ENCODE peak calls at places on chromosomes 5 and 9, in eight cellular contexts. U is tibial artery; G is endothelial cell; B is activated T-cell treated with anti-CD3 and anti-CD28 coated beads for 1 hour; A is stimulated activated CD4-positive, alpha-beta T cell treated with anti-CD3 and anti-CD28 coated beads, Interleukin-2, amount 100 ng/mL, for 48 hours; M is stimulated activated naive CD8-positive, alpha-beta T cell treated with anti-CD3 and anti-CD28 coated beads, Interleukin-15, amount 100 ng/mL, for 72 hours; Y is NCI-H1105; S is HFF-Myc. L is an unnamed sample.

GRCh38 chr5:44443172-44443571 is 54.0 kb upstream of the FGF10 start:
- DNase-seq in U (no peak), G (no peak), S (no peak), Y (no peak), B (no peak), M (no peak), A (no peak), L (no peak)

GRCh38 chr9:134210511-134210907 is 46.1 kb upstream of the RNU6ATAC start:
- DNase-seq in B (no peak), Y (no peak), M (no peak), A (no peak), S (no peak), U (no peak), G (no peak), L (no peak)

GRCh38 chr5:156326718-156327259 is at the start of gene SGCD:
- DNase-seq in A (no peak), S (peak; percentile 88), M (no peak), U (peak; percentile 87), B (no peak), Y (no peak), G (peak; percentile 4), L (peak; percentile 30)

GRCh38 chr9:75483636-75484035 is 395.3 kb downstream of the OSTF1 start:
- DNase-seq in A (no peak), M (no peak), S (no peak), G (no peak), Y (peak; percentile 22), B (no peak), U (no peak), L (no peak)

GRCh38 chr9:135504262-135505229 is 4.1 kb downstream of the MRPS2 start:
- DNase-seq in U (peak; percentile 69), B (peak; percentile 47), S (no peak), A (peak; percentile 56), Y (no peak), G (peak; percentile 72), M (peak; percentile 54), L (peak; percentile 54)

GRCh38 chr9:2150338-2150737 is 135.2 kb downstream of the SMARCA2 start:
- DNase-seq in S (no peak), A (no peak), G (no peak), M (no peak), B (no peak), U (no peak), Y (no peak), L (no peak)

GRCh38 chr5:169416583-169417196 is 115.8 kb upstream of the SLIT3 start:
- DNase-seq in G (no peak), A (no peak), B (no peak), S (peak; percentile 17), U (peak; percentile 90), M (no peak), Y (peak; percentile 0), L (peak; percentile 23)

GRCh38 chr9:129863059-129863690 is 27.9 kb downstream of the USP20 start:
- DNase-seq in G (no peak), S (no peak), B (peak; percentile 47), U (no peak), A (peak; percentile 53), Y (no peak), M (peak; percentile 87), L (no peak)

GRCh38 chr9:96514108-96514824 is 64.3 kb downstream of the HABP4 start:
- DNase-seq in G (no peak), U (no peak), B (no peak), Y (no peak), M (no peak), S (no peak), A (no peak), L (no peak)

GRCh38 chr5:78605611-78606010 is 43.0 kb downstream of the LHFPL2 start:
- DNase-seq in A (no peak), U (no peak), S (no peak), B (no peak), G (no peak), Y (no peak), M (no peak), L (no peak)

GRCh38 chr9:110923601-110924000 is 114.7 kb downstream of the LPAR1 start:
- DNase-seq in G (no peak), A (no peak), B (no peak), Y (no peak), S (no peak), M (no peak), U (no peak), L (no peak)

GRCh38 chr9:130659699-130660248 is 4.6 kb upstream of the PRDM12 start:
- DNase-seq in B (no peak), M (no peak), Y (no peak), S (no peak), G (no peak), U (no peak), A (no peak), L (no peak)

GRCh38 chr5:100026601-100027000 is 508.6 kb upstream of the FAM174A start:
- DNase-seq in Y (peak; percentile 36), S (no peak), G (no peak), B (no peak), A (no peak), M (no peak), U (no peak), L (no peak)

GRCh38 chr9:107557236-107557990 is 67.8 kb upstream of the KLF4 start:
- DNase-seq in U (no peak), S (no peak), A (no peak), B (no peak), G (no peak), M (no peak), Y (no peak), L (no peak)

GRCh38 chr5:180208435-180209081 is 453 bp downstream of the RASGEF1C start:
- DNase-seq in A (no peak), M (no peak), G (no peak), Y (peak; percentile 13), S (no peak), U (no peak), B (no peak), L (peak; percentile 32)

GRCh38 chr5:74338101-74338388 is 302.5 kb downstream of the ENC1 start:
- DNase-seq in Y (no peak), B (no peak), A (no peak), M (no peak), U (no peak), S (no peak), G (no peak), L (no peak)

GRCh38 chr5:148853868-148854267 is 27.5 kb downstream of the ADRB2 start:
- DNase-seq in A (no peak), G (no peak), M (no peak), S (no peak), Y (no peak), B (no peak), U (no peak), L (no peak)

GRCh38 chr9:74496819-74497749 is at the start of gene RORB:
- DNase-seq in S (no peak), G (peak; percentile 76), Y (peak; percentile 71), M (peak; percentile 57), A (peak; percentile 2), U (peak; percentile 82), B (peak; percentile 4), L (peak; percentile 93)

GRCh38 chr9:4762889-4763521 is 22.0 kb upstream of the AK3 start:
- DNase-seq in A (no peak), B (no peak), S (no peak), M (no peak), G (peak; percentile 67), U (peak; percentile 69), Y (no peak), L (peak; percentile 28)

GRCh38 chr5:176836811-176837706 is 26.7 kb downstream of the UNC5A start:
- DNase-seq in A (no peak), M (no peak), U (no peak), G (no peak), S (no peak), B (no peak), Y (no peak), L (no peak)

GRCh38 chr5:138559937-138560336 is 15.3 kb downstream of the HSPA9 start:
- DNase-seq in Y (no peak), U (no peak), S (no peak), B (no peak), G (no peak), A (no peak), M (no peak), L (no peak)

GRCh38 chr9:109600142-109600541 is 102.0 kb upstream of the PTPN3 start:
- DNase-seq in S (peak; percentile 65), G (no peak), M (no peak), A (no peak), Y (no peak), U (no peak), B (no peak), L (no peak)

GRCh38 chr5:41967401-41967800 is 42.3 kb downstream of the FBXO4 start:
- DNase-seq in M (no peak), S (no peak), A (no peak), G (no peak), Y (no peak), B (no peak), U (no peak), L (no peak)

GRCh38 chr9:93292664-93293328 is 108.9 kb downstream of the WNK2 start:
- DNase-seq in G (no peak), A (no peak), M (no peak), U (no peak), S (no peak), Y (no peak), B (no peak), L (no peak)

GRCh38 chr9:134992755-134993124 is 75.0 kb upstream of the FCN1 start:
- DNase-seq in Y (no peak), S (no peak), G (no peak), B (no peak), U (peak; percentile 55), M (no peak), A (no peak), L (no peak)

GRCh38 chr5:6362846-6363245 is 15.5 kb downstream of the MED10 start:
- DNase-seq in U (no peak), S (no peak), Y (no peak), A (no peak), G (no peak), B (no peak), M (no peak), L (no peak)

GRCh38 chr9:78014776-78015175 is 16.8 kb downstream of the GNAQ start:
- DNase-seq in M (no peak), U (no peak), B (no peak), S (no peak), A (no peak), Y (no peak), G (no peak), L (no peak)

GRCh38 chr9:580652-581342 is 260.7 kb upstream of the DMRT1 start:
- DNase-seq in G (no peak), M (no peak), B (no peak), S (no peak), U (no peak), A (no peak), Y (no peak), L (no peak)

GRCh38 chr5:134574521-134574920 is 49.1 kb downstream of the JADE2 start:
- DNase-seq in M (no peak), S (no peak), U (no peak), B (no peak), G (no peak), Y (no peak), A (no peak), L (no peak)

GRCh38 chr5:101424530-101425175 is 521.6 kb upstream of the ST8SIA4 start:
- DNase-seq in S (no peak), G (no peak), B (no peak), M (no peak), Y (no peak), U (no peak), A (no peak), L (no peak)

GRCh38 chr5:115553082-115553481 is 8.5 kb upstream of the FEM1C start:
- DNase-seq in B (no peak), M (no peak), U (no peak), Y (no peak), G (no peak), A (no peak), S (no peak), L (no peak)

GRCh38 chr9:95459867-95460626 is 56.7 kb downstream of the PTCH1 start:
- DNase-seq in M (no peak), A (no peak), U (no peak), B (no peak), S (peak; percentile 52), G (no peak), Y (no peak), L (no peak)

GRCh38 chr5:100623719-100624118 is 88.5 kb downstream of the FAM174A start:
- DNase-seq in A (no peak), B (no peak), S (no peak), Y (no peak), G (no peak), M (no peak), U (no peak), L (peak; percentile 16)

GRCh38 chr9:89649045-89649691 is 44.4 kb downstream of the GADD45G start:
- DNase-seq in M (no peak), B (no peak), G (no peak), A (no peak), Y (no peak), U (no peak), S (no peak), L (no peak)